ENCODE peak calls at places on chromosomes 13 and 19, in six cellular contexts. T is neural progenitor cell, A is endodermal cell, V is psoas muscle, Y is breast epithelium, S is tibial artery. I is an unnamed sample. For H3K36me3, the result is how much of the 10 kb centered on the place peaks cover.

GRCh38 chr13:30877335-30877734 is 28.7 kb upstream of the MEDAG start:
- DNase-seq in T (no peak), A (no peak), V (no peak), Y (no peak), S (no peak), I (no peak)

GRCh38 chr19:19562665-19563347 is 24.7 kb downstream of the CILP2 start:
- DNase-seq in T (peak), A (peak), V (no peak), Y (no peak), S (no peak), I (no peak)

GRCh38 chr13:108213946-108214345 is 1.4 kb downstream of the LIG4 start:
- DNase-seq in T (peak), A (no peak), V (no peak), Y (no peak), S (no peak), I (no peak)

GRCh38 chr19:34155686-34156085 is 16.6 kb upstream of the LSM14A start:
- DNase-seq in T (no peak), A (no peak), V (no peak), Y (no peak), S (no peak), I (no peak)

GRCh38 chr13:30818323-30818960 is 83.1 kb downstream of the ALOX5AP start:
- DNase-seq in T (no peak), A (no peak), V (no peak), Y (no peak), S (peak), I (no peak)

GRCh38 chr13:89751537-89751936 is 1596.0 kb upstream of the MIR17HG start:
- DNase-seq in T (no peak), A (no peak), V (no peak), Y (no peak), S (no peak), I (no peak)

GRCh38 chr13:22061371-22061805 is 390.5 kb downstream of the FGF9 start:
- DNase-seq in T (no peak), A (peak), V (no peak), Y (no peak), S (no peak), I (no peak)

GRCh38 chr19:32168606-32169005 is 176.8 kb upstream of the ZNF507 start:
- DNase-seq in T (no peak), A (no peak), V (no peak), Y (no peak), S (no peak), I (no peak)

GRCh38 chr13:51805313-51805712 is 1.4 kb upstream of the DHRS12 start:
- DNase-seq in T (no peak), A (no peak), V (no peak), Y (no peak), S (no peak), I (no peak)

GRCh38 chr13:64793592-64793991 is 2436.5 kb downstream of the PCDH9 start:
- DNase-seq in T (no peak), A (no peak), V (no peak), Y (no peak), S (no peak), I (no peak)

GRCh38 chr13:98563071-98563470 is 13.8 kb downstream of the STK24 start:
- DNase-seq in T (no peak), A (no peak), V (no peak), Y (no peak), S (peak), I (no peak)

GRCh38 chr13:30766957-30767603 is 31.7 kb downstream of the ALOX5AP start:
- DNase-seq in T (no peak), A (no peak), V (no peak), Y (no peak), S (no peak), I (no peak)

GRCh38 chr19:11194657-11195056 is 2.7 kb downstream of the KANK2 start:
- DNase-seq in T (no peak), A (no peak), V (no peak), Y (no peak), S (no peak), I (no peak)

GRCh38 chr19:46913852-46914430 is 53.1 kb downstream of the ARHGAP35 start:
- DNase-seq in T (no peak), A (no peak), V (no peak), Y (no peak), S (no peak), I (peak)

GRCh38 chr13:68440874-68441273 is 1210.7 kb upstream of the PCDH9 start:
- DNase-seq in T (no peak), A (no peak), V (no peak), Y (no peak), S (no peak), I (no peak)

GRCh38 chr19:1045247-1045603 is 5.3 kb downstream of the ABCA7 start:
- DNase-seq in T (peak), A (peak), V (peak), Y (no peak), S (no peak), I (peak)

GRCh38 chr13:99864627-99864990 is 107.0 kb downstream of the ZIC5 start:
- DNase-seq in T (no peak), A (peak), V (no peak), Y (no peak), S (no peak), I (no peak)

GRCh38 chr13:28679628-28680027 is 20.7 kb downstream of the POMP start:
- DNase-seq in T (no peak), A (no peak), V (no peak), Y (no peak), S (no peak), I (no peak)

GRCh38 chr13:110350509-110350908 is 43.4 kb downstream of the COL4A2 start:
- DNase-seq in T (no peak), A (no peak), V (no peak), Y (no peak), S (no peak), I (no peak)

GRCh38 chr19:42450314-42450934 is 7.7 kb upstream of the CXCL17 start:
- DNase-seq in T (peak), A (peak), V (peak), Y (peak), S (peak), I (peak)

GRCh38 chr13:48477191-48477855 is 55.6 kb downstream of the RCBTB2 start:
- DNase-seq in T (no peak), A (no peak), V (no peak), Y (no peak), S (no peak), I (no peak)

GRCh38 chr19:18539372-18539771 is 4.0 kb downstream of the FKBP8 start:
- DNase-seq in T (no peak), A (no peak), V (no peak), Y (no peak), S (no peak), I (no peak)
- H3K36me3 ChIP-seq in T (under half), A (half or more), V (half or more), Y (under half), S (half or more), I (under half)

GRCh38 chr19:15365264-15365663 is 14.3 kb downstream of the AKAP8 start:
- DNase-seq in T (no peak), A (no peak), V (no peak), Y (no peak), S (no peak), I (no peak)
- H3K36me3 ChIP-seq in T (under half), A (half or more), V (half or more), Y (under half), S (half or more), I (under half)

GRCh38 chr19:4715529-4716221 is 8.0 kb downstream of the DPP9 start:
- DNase-seq in T (no peak), A (no peak), V (no peak), Y (peak), S (no peak), I (no peak)
- H3K36me3 ChIP-seq in T (under half), A (half or more), V (half or more), Y (under half), S (half or more), I (under half)

GRCh38 chr19:38845374-38846024 is 4.3 kb downstream of the HNRNPL start:
- DNase-seq in T (no peak), A (no peak), V (peak), Y (no peak), S (no peak), I (no peak)
- H3K36me3 ChIP-seq in T (under half), A (half or more), V (half or more), Y (under half), S (half or more), I (half or more)

GRCh38 chr19:45140533-45140932 is 20.2 kb downstream of the NKPD1 start:
- DNase-seq in T (no peak), A (no peak), V (no peak), Y (no peak), S (no peak), I (no peak)
- H3K36me3 ChIP-seq in T (under half), A (under half), V (half or more), Y (under half), S (under half), I (under half)

GRCh38 chr13:24292476-24292875 is 16.9 kb upstream of the C1QTNF9 start:
- DNase-seq in T (no peak), A (no peak), V (no peak), Y (no peak), S (no peak), I (no peak)
- H3K36me3 ChIP-seq in T (under half), A (under half), V (under half), Y (under half), S (half or more), I (under half)

DNA sequence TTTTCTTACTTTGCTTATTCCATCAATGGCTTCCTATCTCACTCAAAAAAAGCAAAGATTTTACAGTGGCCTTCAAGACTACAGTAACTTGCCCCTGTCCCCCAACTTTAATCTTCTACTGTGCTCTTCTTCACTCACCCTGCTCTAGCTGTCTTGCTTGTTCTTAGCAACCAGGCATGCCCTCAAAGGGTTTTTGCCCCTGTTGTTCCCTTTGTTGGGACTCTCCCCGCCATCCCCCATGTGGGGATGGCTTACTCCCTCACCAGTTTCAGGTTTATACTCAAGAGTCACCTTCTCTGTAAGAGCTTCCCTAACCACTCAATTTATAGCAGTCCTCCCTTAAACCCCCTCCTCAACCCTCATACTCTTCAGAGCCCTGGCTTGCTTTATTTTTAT is 5.4 kb downstream of the MTMR6 start:
- DNase-seq in T (no peak), A (no peak), V (no peak), Y (no peak), S (no peak), I (no peak)
- H3K36me3 ChIP-seq in T (under half), A (under half), V (under half), Y (under half), S (under half), I (under half)